ENCODE peak calls at places on chromosomes 6 and 20, in four cellular contexts. One of them, this sample, is unnamed.

GRCh38 chr6:131924881-131925474 is 26.2 kb downstream of the CCN2 start:
- DNase-seq in cardiac fibroblast: peak; percentile 67
- DNase-seq in osteocyte: no peak
- DNase-seq in NCI-H1930: peak; percentile 29
- DNase-seq in this sample: no peak

GRCh38 chr20:61976650-61977332 is 88.9 kb downstream of the TAF4 start:
- DNase-seq in cardiac fibroblast: no peak
- DNase-seq in osteocyte: no peak
- DNase-seq in NCI-H1930: no peak
- DNase-seq in this sample: peak; percentile 89

GRCh38 chr20:49699200-49699992 is 14.3 kb downstream of the B4GALT5 start:
- DNase-seq in cardiac fibroblast: peak; percentile 49
- DNase-seq in osteocyte: no peak
- DNase-seq in NCI-H1930: no peak
- DNase-seq in this sample: no peak

GRCh38 chr6:23547851-23548250 is 578.2 kb upstream of the NRSN1 start:
- DNase-seq in cardiac fibroblast: no peak
- DNase-seq in osteocyte: no peak
- DNase-seq in NCI-H1930: no peak
- DNase-seq in this sample: no peak

GRCh38 chr20:63686492-63687321 is 9.7 kb upstream of the TNFRSF6B start:
- DNase-seq in cardiac fibroblast: peak; percentile 92
- DNase-seq in osteocyte: no peak
- DNase-seq in NCI-H1930: no peak
- DNase-seq in this sample: no peak

GRCh38 chr6:32085759-32086458 is 23.2 kb downstream of the TNXB start:
- DNase-seq in cardiac fibroblast: no peak
- DNase-seq in osteocyte: no peak
- DNase-seq in NCI-H1930: no peak
- DNase-seq in this sample: no peak

GRCh38 chr6:162488444-162488843 is 239.1 kb downstream of the PRKN start:
- DNase-seq in cardiac fibroblast: no peak
- DNase-seq in osteocyte: no peak
- DNase-seq in NCI-H1930: no peak
- DNase-seq in this sample: no peak

GRCh38 chr6:45479834-45480696 is 102.3 kb upstream of the SUPT3H start:
- DNase-seq in cardiac fibroblast: peak; percentile 70
- DNase-seq in osteocyte: no peak
- DNase-seq in NCI-H1930: no peak
- DNase-seq in this sample: no peak

GRCh38 chr6:70277480-70277879 is 25.4 kb downstream of the COL9A1 start:
- DNase-seq in cardiac fibroblast: peak; percentile 63
- DNase-seq in osteocyte: no peak
- DNase-seq in NCI-H1930: no peak
- DNase-seq in this sample: no peak

GRCh38 chr20:60381643-60382400 is 423.6 kb downstream of the CDH26 start:
- DNase-seq in cardiac fibroblast: no peak
- DNase-seq in osteocyte: no peak
- DNase-seq in NCI-H1930: no peak
- DNase-seq in this sample: no peak

GRCh38 chr6:1572892-1573291 is 36.8 kb upstream of the FOXC1 start:
- DNase-seq in cardiac fibroblast: no peak
- DNase-seq in osteocyte: peak; percentile 19
- DNase-seq in NCI-H1930: no peak
- DNase-seq in this sample: no peak

GRCh38 chr20:46122071-46122470 is 4.0 kb downstream of the CD40 start:
- DNase-seq in cardiac fibroblast: peak; percentile 58
- DNase-seq in osteocyte: no peak
- DNase-seq in NCI-H1930: no peak
- DNase-seq in this sample: no peak

GRCh38 chr20:871948-872347 is 38.4 kb downstream of the FAM110A start:
- DNase-seq in cardiac fibroblast: no peak
- DNase-seq in osteocyte: no peak
- DNase-seq in NCI-H1930: no peak
- DNase-seq in this sample: no peak

GRCh38 chr6:170250981-170251775 is 39.7 kb downstream of the DLL1 start:
- DNase-seq in cardiac fibroblast: no peak
- DNase-seq in osteocyte: no peak
- DNase-seq in NCI-H1930: no peak
- DNase-seq in this sample: no peak

GRCh38 chr20:3701061-3701998 is 11.1 kb downstream of the SIGLEC1 start:
- DNase-seq in cardiac fibroblast: no peak
- DNase-seq in osteocyte: no peak
- DNase-seq in NCI-H1930: no peak
- DNase-seq in this sample: no peak

GRCh38 chr6:83472767-83473166 is 39.6 kb upstream of the PRSS35 start:
- DNase-seq in cardiac fibroblast: no peak
- DNase-seq in osteocyte: no peak
- DNase-seq in NCI-H1930: no peak
- DNase-seq in this sample: no peak

GRCh38 chr6:161038229-161039003 is 46.8 kb downstream of the MAP3K4 start:
- DNase-seq in cardiac fibroblast: peak; percentile 70
- DNase-seq in osteocyte: no peak
- DNase-seq in NCI-H1930: no peak
- DNase-seq in this sample: no peak

GRCh38 chr20:7171911-7172310 is 404.4 kb downstream of the BMP2 start:
- DNase-seq in cardiac fibroblast: no peak
- DNase-seq in osteocyte: no peak
- DNase-seq in NCI-H1930: no peak
- DNase-seq in this sample: no peak

GRCh38 chr6:39296745-39297640 is 17.2 kb downstream of the KCNK17 start:
- DNase-seq in cardiac fibroblast: peak; percentile 41
- DNase-seq in osteocyte: no peak
- DNase-seq in NCI-H1930: no peak
- DNase-seq in this sample: no peak

GRCh38 chr6:169266261-169266660 is 12.6 kb upstream of the THBS2 start:
- DNase-seq in cardiac fibroblast: no peak
- DNase-seq in osteocyte: no peak
- DNase-seq in NCI-H1930: no peak
- DNase-seq in this sample: no peak

This sample was measured in NCI-H2107.